ENCODE peak calls at places on chromosome 16, in nine cellular contexts. O is prostate gland; S is CD8-positive, alpha-beta memory T cell; A is right cardiac atrium; U is heart left ventricle; G is HL-60; J is BJ; Z is gastrocnemius medialis; E is astrocyte of the cerebellum. Y is an unnamed sample.

GRCh38 chr16:9050102-9050830 is 41.2 kb upstream of the HAPSTR1 start:
- DNase-seq in O (no peak), S (no peak), A (no peak), U (no peak), G (no peak), J (no peak), Z (no peak), E (no peak), Y (no peak)

GRCh38 chr16:67718668-67719047 is 458 bp downstream of the GFOD2 start:
- DNase-seq in O (no peak), S (no peak), A (no peak), U (no peak), G (no peak), J (no peak), Z (no peak), E (no peak), Y (no peak)

GRCh38 chr16:81551821-81552304 is 107.3 kb downstream of the CMIP start:
- DNase-seq in O (no peak), S (no peak), A (peak), U (peak), G (no peak), J (no peak), Z (no peak), E (no peak), Y (no peak)

GRCh38 chr16:16933861-16934260 is 536.9 kb downstream of the XYLT1 start:
- DNase-seq in O (no peak), S (no peak), A (no peak), U (no peak), G (no peak), J (no peak), Z (no peak), E (no peak), Y (no peak)

GRCh38 chr16:31177136-31177535 is 2.8 kb upstream of the FUS start:
- DNase-seq in O (no peak), S (peak), A (no peak), U (no peak), G (peak), J (no peak), Z (no peak), E (peak), Y (no peak)

GRCh38 chr16:79769320-79770243 is 169.0 kb upstream of the MAF start:
- DNase-seq in O (no peak), S (no peak), A (no peak), U (no peak), G (no peak), J (no peak), Z (no peak), E (no peak), Y (no peak)

GRCh38 chr16:1082266-1082951 is 9.9 kb downstream of the SSTR5 start:
- DNase-seq in O (peak), S (no peak), A (no peak), U (no peak), G (no peak), J (no peak), Z (no peak), E (no peak), Y (no peak)

GRCh38 chr16:49120631-49121030 is 161.0 kb downstream of the CBLN1 start:
- DNase-seq in O (no peak), S (no peak), A (no peak), U (no peak), G (no peak), J (no peak), Z (no peak), E (no peak), Y (no peak)

GRCh38 chr16:29745126-29745852 is 501 bp downstream of the C16orf54 start:
- DNase-seq in O (no peak), S (peak), A (no peak), U (no peak), G (peak), J (no peak), Z (no peak), E (no peak), Y (no peak)

GRCh38 chr16:66247516-66248089 is 118.9 kb upstream of the CDH5 start:
- DNase-seq in O (no peak), S (no peak), A (peak), U (no peak), G (no peak), J (no peak), Z (peak), E (no peak), Y (no peak)

GRCh38 chr16:56743840-56744239 is 13.9 kb downstream of the NUP93 start:
- DNase-seq in O (no peak), S (no peak), A (peak), U (no peak), G (no peak), J (no peak), Z (no peak), E (no peak), Y (peak)

GRCh38 chr16:67104061-67104460 is 5.7 kb upstream of the PHAF1 start:
- DNase-seq in O (no peak), S (no peak), A (no peak), U (peak), G (no peak), J (no peak), Z (no peak), E (peak), Y (no peak)

GRCh38 chr16:69481901-69482341 is 57.5 kb downstream of the CYB5B start:
- DNase-seq in O (peak), S (no peak), A (peak), U (peak), G (no peak), J (no peak), Z (peak), E (peak), Y (peak)

GRCh38 chr16:73023752-73024570 is 24.0 kb downstream of the ZFHX3 start:
- DNase-seq in O (no peak), S (no peak), A (no peak), U (no peak), G (no peak), J (no peak), Z (no peak), E (no peak), Y (no peak)

GRCh38 chr16:64094992-64095579 is 1026.8 kb downstream of the CDH11 start:
- DNase-seq in O (no peak), S (no peak), A (no peak), U (no peak), G (no peak), J (no peak), Z (no peak), E (no peak), Y (peak)

GRCh38 chr16:50988441-50988840 is 162.6 kb downstream of the SALL1 start:
- DNase-seq in O (no peak), S (no peak), A (no peak), U (no peak), G (no peak), J (no peak), Z (no peak), E (no peak), Y (no peak)

GRCh38 chr16:10936585-10936984 is 5.7 kb downstream of the DEXI start:
- DNase-seq in O (no peak), S (no peak), A (no peak), U (no peak), G (peak), J (no peak), Z (no peak), E (no peak), Y (no peak)

GRCh38 chr16:10935491-10935890 is 6.8 kb downstream of the DEXI start:
- DNase-seq in O (no peak), S (no peak), A (no peak), U (no peak), G (no peak), J (no peak), Z (no peak), E (no peak), Y (no peak)

GRCh38 chr16:10938844-10939648 is 3.2 kb downstream of the DEXI start:
- DNase-seq in O (no peak), S (no peak), A (no peak), U (no peak), G (no peak), J (no peak), Z (no peak), E (no peak), Y (no peak)

GRCh38 chr16:10938321-10938720 is 3.9 kb downstream of the DEXI start:
- DNase-seq in O (no peak), S (no peak), A (no peak), U (no peak), G (no peak), J (no peak), Z (no peak), E (no peak), Y (no peak)

GRCh38 chr16:10937068-10937859 is 5.0 kb downstream of the DEXI start:
- DNase-seq in O (peak), S (no peak), A (no peak), U (no peak), G (no peak), J (no peak), Z (no peak), E (no peak), Y (no peak)
- H3K4me3 ChIP-seq in O (peak), S (peak), A (peak), U (peak), G (no peak), J (no peak), Z (peak), E (no peak), Y (no peak)

GRCh38 chr16:47779201-47780016 is 318.3 kb downstream of the PHKB start:
- DNase-seq in O (no peak), S (no peak), A (peak), U (no peak), G (no peak), J (no peak), Z (no peak), E (no peak), Y (no peak)
- H3K4me3 ChIP-seq in O (no peak), S (peak), A (peak), U (peak), G (no peak), J (peak), Z (peak), E (no peak), Y (peak)

GRCh38 chr16:85002099-85002541 is 9.2 kb downstream of the ZDHHC7 start:
- DNase-seq in O (peak), S (no peak), A (no peak), U (no peak), G (no peak), J (no peak), Z (no peak), E (no peak), Y (no peak)

GRCh38 chr16:85004587-85005205 is 6.6 kb downstream of the ZDHHC7 start:
- DNase-seq in O (no peak), S (no peak), A (no peak), U (no peak), G (no peak), J (peak), Z (no peak), E (peak), Y (no peak)

GRCh38 chr16:85003723-85004586 is 7.4 kb downstream of the ZDHHC7 start:
- DNase-seq in O (no peak), S (no peak), A (no peak), U (no peak), G (no peak), J (no peak), Z (no peak), E (no peak), Y (no peak)

GRCh38 chr16:85003076-85003475 is 8.3 kb downstream of the ZDHHC7 start:
- DNase-seq in O (no peak), S (no peak), A (no peak), U (no peak), G (no peak), J (no peak), Z (no peak), E (no peak), Y (no peak)

DNA sequence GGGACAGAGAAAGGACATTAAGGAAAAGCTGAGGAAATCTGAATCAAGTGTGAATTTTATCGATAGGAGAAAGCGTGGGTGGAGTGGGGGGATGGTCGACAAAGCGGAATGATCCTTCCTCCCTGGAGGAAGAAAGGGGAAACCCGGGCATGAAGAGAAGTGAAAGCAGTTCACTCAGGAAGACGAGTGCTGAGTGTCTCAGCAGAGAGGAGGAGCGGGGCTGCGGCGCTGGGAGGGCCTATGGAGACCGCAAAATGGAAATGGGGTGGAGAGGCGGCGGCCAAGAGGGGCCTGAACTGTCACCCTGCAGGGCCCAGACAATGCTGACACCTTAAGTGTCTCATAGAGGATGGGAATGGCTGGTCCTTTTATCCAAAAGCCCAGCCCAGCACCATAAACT is 8.7 kb downstream of the ZDHHC7 start:
- DNase-seq in O (no peak), S (no peak), A (peak), U (peak), G (no peak), J (no peak), Z (no peak), E (no peak), Y (no peak)
- H3K4me3 ChIP-seq in O (no peak), S (no peak), A (no peak), U (peak), G (no peak), J (no peak), Z (peak), E (no peak), Y (no peak)

DNA sequence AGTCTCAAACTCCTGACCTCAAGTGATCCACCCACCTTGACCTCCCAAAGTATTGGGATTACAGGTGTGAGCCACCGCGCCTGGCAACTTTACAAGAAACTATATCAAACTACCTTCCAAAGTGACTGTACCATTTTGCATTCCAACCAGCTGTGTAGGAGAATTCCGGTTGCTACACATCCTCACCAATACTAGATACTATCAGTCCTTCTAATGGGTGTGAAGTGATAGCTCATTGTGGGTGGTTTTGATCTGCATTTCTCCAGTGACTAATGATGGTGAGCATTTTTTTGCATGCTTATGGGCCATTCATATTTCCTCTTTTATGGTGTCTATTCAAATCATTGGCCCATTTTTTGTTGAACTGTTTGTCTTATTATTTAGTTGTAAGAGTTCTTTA is 37.7 kb downstream of the SCNN1B start:
- DNase-seq in O (no peak), S (no peak), A (no peak), U (no peak), G (no peak), J (no peak), Z (no peak), E (no peak), Y (no peak)
- H3K4me3 ChIP-seq in O (no peak), S (no peak), A (no peak), U (no peak), G (no peak), J (no peak), Z (no peak), E (no peak), Y (no peak)

DNA sequence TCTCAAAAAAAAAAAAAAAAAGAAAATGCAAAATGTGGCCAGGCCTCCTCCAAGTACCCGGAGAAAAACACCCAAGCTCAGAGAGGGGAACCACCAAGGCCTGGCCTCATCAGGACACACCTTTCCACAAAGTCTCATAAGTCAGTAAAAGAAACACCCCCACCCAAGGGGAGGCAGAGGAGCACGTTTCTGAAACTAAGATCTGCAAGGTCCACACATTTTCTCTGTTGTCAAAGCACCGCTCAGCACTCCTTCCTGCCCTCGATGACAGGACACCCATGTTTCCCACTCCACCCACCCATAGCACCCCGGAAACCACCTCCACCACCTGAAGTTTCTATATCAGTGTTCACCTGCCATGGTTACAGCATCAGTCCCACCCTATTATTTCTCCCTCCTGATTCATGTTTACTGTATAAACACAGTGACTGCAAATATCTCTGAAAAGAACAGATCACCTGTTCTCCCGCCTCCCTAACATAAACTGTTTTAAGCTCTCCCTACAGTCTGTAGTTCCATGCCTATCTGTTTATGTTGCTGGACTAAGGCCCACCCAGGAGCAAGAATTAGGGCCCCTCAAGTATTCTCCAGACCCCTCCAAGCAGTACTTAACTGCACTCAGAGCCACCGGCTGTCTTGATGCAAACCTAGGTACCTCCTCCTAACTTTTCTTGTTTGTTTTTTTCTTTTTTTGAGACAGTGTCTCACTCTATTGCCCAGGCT is 2.0 kb downstream of the CORO7 start:
- DNase-seq in O (no peak), S (peak), A (no peak), U (no peak), G (no peak), J (no peak), Z (no peak), E (no peak), Y (no peak)
- H3K4me3 ChIP-seq in O (no peak), S (peak), A (no peak), U (no peak), G (peak), J (no peak), Z (no peak), E (no peak), Y (peak)

Y was measured in skeletal muscle cell.